ENCODE peak calls at places on chromosome 3, in eight cellular contexts. N is spleen; W is Calu3; Q is vagina; L is esophagus squamous epithelium; A is AG04450; F is endothelial cell; O is CD4-positive, alpha-beta T cell. X is an unnamed sample.

GRCh38 chr3:53069422-53070068 is 23.7 kb upstream of the SFMBT1 start:
- DNase-seq in N (peak; percentile 41), W (no peak), Q (peak; percentile 64), L (no peak), A (no peak), F (no peak), O (no peak), X (no peak)

GRCh38 chr3:178415384-178415783 is 120.9 kb upstream of the KCNMB2 start:
- DNase-seq in N (no peak), W (no peak), Q (no peak), L (no peak), A (no peak), F (no peak), O (no peak), X (no peak)

GRCh38 chr3:36904641-36905040 is 40.2 kb downstream of the TRANK1 start:
- DNase-seq in N (peak; percentile 74), W (peak; percentile 11), Q (peak; percentile 61), L (no peak), A (no peak), F (no peak), O (no peak), X (no peak)

GRCh38 chr3:62922326-62922725 is 47.1 kb upstream of the CADPS start:
- DNase-seq in N (no peak), W (no peak), Q (no peak), L (no peak), A (no peak), F (no peak), O (no peak), X (no peak)

GRCh38 chr3:121330586-121330985 is 215.2 kb downstream of the POLQ start:
- DNase-seq in N (no peak), W (no peak), Q (no peak), L (no peak), A (no peak), F (no peak), O (no peak), X (no peak)

GRCh38 chr3:184524981-184525336 is 36.6 kb upstream of the EPHB3 start:
- DNase-seq in N (no peak), W (no peak), Q (no peak), L (no peak), A (no peak), F (no peak), O (no peak), X (no peak)

GRCh38 chr3:69204315-69204957 is 82.0 kb upstream of the LMOD3 start:
- DNase-seq in N (no peak), W (peak; percentile 43), Q (no peak), L (no peak), A (no peak), F (no peak), O (no peak), X (peak; percentile 62)

GRCh38 chr3:99248130-99248529 is 346.6 kb upstream of the DCBLD2 start:
- DNase-seq in N (no peak), W (no peak), Q (no peak), L (no peak), A (no peak), F (no peak), O (no peak), X (no peak)

GRCh38 chr3:171256445-171257250 is 203.6 kb downstream of the TNIK start:
- DNase-seq in N (no peak), W (no peak), Q (no peak), L (no peak), A (no peak), F (no peak), O (no peak), X (no peak)

GRCh38 chr3:194481525-194482195 is 5.1 kb downstream of the ATP13A3 start:
- DNase-seq in N (no peak), W (no peak), Q (no peak), L (no peak), A (no peak), F (no peak), O (no peak), X (no peak)

DNA sequence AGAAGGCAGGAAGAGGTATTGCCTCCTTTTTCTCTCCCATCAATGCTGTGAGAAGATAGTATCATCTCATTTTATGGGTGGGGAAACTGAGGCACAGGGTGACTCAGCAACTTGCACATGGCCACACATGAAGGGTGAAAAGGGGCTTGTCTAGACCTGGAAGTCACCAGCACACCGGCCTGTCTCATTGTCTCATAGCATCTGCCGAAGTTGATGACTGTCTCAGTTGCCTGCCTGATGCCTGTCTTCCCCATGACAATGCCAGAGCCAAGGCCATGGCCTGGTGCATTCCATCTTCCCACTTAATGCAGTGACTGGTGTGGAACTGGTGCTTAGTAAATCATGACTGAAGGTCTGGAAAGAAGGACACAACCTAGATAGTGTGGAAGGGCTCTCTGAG is 27.9 kb upstream of the PRR23E start:
- DNase-seq in N (no peak), W (no peak), Q (no peak), L (no peak), A (no peak), F (no peak), O (no peak), X (no peak)
- TF ChIP-seq CTCF in N (no peak), W (no peak), Q (no peak), L (no peak), A (no peak), F (no peak), O (no peak), X (no peak)

DNA sequence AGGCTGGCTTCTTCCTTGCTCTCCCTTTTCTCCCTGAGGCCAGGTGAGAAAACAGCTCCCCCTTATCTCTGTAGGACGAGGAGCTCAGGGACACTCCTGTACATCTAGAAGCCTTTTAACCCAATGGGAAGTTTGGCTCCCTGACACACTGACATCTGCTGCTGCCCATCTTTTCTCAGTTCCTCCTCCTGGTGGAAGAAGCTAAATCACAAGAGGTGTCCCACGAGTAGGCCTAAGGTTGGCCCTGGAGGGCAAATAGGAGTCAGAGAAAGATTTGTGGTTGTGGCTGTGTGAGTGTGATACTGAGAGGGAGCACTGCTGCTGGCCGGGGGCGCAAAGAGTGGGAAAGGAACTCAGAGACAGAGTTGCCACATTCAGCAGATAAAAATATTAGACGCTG is 49.5 kb downstream of the ARHGAP31 start:
- DNase-seq in N (no peak), W (no peak), Q (no peak), L (no peak), A (no peak), F (no peak), O (no peak), X (peak; percentile 46)
- TF ChIP-seq CTCF in N (no peak), W (no peak), Q (no peak), L (no peak), A (no peak), F (no peak), O (no peak), X (no peak)

GRCh38 chr3:150372320-150373118 is 35.6 kb upstream of the TSC22D2 start:
- DNase-seq in N (no peak), W (no peak), Q (no peak), L (no peak), A (no peak), F (no peak), O (no peak), X (peak; percentile 21)
- TF ChIP-seq CTCF in N (no peak), W (no peak), Q (no peak), L (peak; percentile 18), A (peak; percentile 38), F (peak; percentile 22), O (no peak), X (no peak)

GRCh38 chr3:27253831-27254230 is 115.4 kb downstream of the NEK10 start:
- DNase-seq in N (no peak), W (peak; percentile 73), Q (no peak), L (no peak), A (no peak), F (peak; percentile 51), O (no peak), X (peak; percentile 15)
- TF ChIP-seq CTCF in N (no peak), W (peak; percentile 56), Q (no peak), L (no peak), A (peak; percentile 60), F (peak; percentile 29), O (no peak), X (peak; percentile 40)

GRCh38 chr3:29282431-29283296 is 1.8 kb downstream of the RBMS3 start:
- DNase-seq in N (no peak), W (no peak), Q (no peak), L (no peak), A (no peak), F (no peak), O (no peak), X (no peak)

GRCh38 chr3:29281265-29282228 is 676 bp downstream of the RBMS3 start:
- DNase-seq in N (no peak), W (no peak), Q (no peak), L (no peak), A (no peak), F (peak; percentile 18), O (no peak), X (peak; percentile 22)

GRCh38 chr3:29279276-29279675 is 1.6 kb upstream of the RBMS3 start:
- DNase-seq in N (no peak), W (no peak), Q (no peak), L (no peak), A (no peak), F (no peak), O (no peak), X (no peak)

GRCh38 chr3:29279830-29280229 is 1.0 kb upstream of the RBMS3 start:
- DNase-seq in N (no peak), W (no peak), Q (no peak), L (no peak), A (no peak), F (no peak), O (no peak), X (no peak)

DNA sequence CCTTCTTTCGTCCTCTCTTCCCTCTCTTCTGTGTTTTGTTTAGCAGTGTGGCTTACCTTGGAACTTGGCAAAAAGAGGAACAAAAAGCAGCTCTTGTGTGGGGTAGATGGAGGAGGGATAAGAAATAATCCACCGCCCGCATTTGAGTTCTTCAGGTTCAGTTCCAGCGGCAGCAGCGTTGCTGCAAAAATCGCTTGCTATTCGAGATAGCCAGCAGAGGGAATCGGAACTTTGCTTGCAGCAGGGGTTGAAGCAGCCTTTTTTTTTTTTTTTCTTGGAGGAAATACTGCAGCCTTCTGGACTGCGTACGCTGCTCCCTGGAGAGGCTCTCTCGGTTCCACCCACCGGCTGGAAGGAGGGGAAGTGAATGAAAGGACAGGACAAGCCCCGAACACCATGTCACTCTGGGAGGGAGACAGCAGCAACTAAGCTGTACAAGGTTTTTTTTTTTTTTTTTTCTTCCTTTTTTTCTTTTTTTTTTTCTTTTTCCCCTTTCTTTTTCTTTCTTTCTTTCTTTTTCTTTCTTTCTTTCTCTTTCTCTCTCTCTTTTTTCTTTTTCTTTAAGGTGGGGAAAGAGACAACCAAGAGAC is at the start of gene RBMS3:
- DNase-seq in N (peak; percentile 81), W (peak; percentile 66), Q (no peak), L (no peak), A (peak; percentile 91), F (peak; percentile 67), O (no peak), X (peak; percentile 35)
- TF ChIP-seq CTCF in N (no peak), W (no peak), Q (no peak), L (peak; percentile 32), A (peak; percentile 72), F (no peak), O (no peak), X (peak; percentile 45)